ENCODE peak calls at places on chromosomes 2 and 18, in nine cellular contexts. S is hepatocyte, A is GM12864, V is AG04449, I is uterus, R is AG09309, L is B cell, G is GM13977, O is MM.1S. H is an unnamed sample.

GRCh38 chr18:55078289-55078916 is 119.1 kb upstream of the CCDC68 start:
- DNase-seq in R (no peak), V (no peak), O (no peak), L (no peak), A (no peak), G (no peak), I (no peak), S (no peak), H (no peak)

GRCh38 chr2:215920244-215921100 is 92.9 kb downstream of the MREG start:
- DNase-seq in O (peak), L (peak), A (peak), S (peak), G (peak), R (peak), V (peak), I (peak), H (peak)

GRCh38 chr2:230319211-230319862 is 7.7 kb upstream of the SP140L start:
- DNase-seq in O (peak), V (no peak), A (peak), G (peak), I (no peak), L (peak), S (no peak), R (no peak), H (peak)

GRCh38 chr18:48836806-48837615 is 113.8 kb downstream of the SMAD7 start:
- DNase-seq in L (no peak), R (no peak), G (no peak), A (no peak), V (no peak), S (no peak), I (no peak), O (no peak), H (no peak)

GRCh38 chr2:29573602-29574001 is 347.8 kb downstream of the ALK start:
- DNase-seq in R (no peak), V (no peak), O (no peak), A (no peak), S (no peak), I (no peak), G (no peak), L (no peak), H (no peak)

GRCh38 chr2:62578837-62579640 is 73.0 kb upstream of the TMEM17 start:
- DNase-seq in A (no peak), S (no peak), I (no peak), O (peak), R (peak), V (peak), G (no peak), L (no peak), H (no peak)

GRCh38 chr2:88543541-88544057 is 83.7 kb downstream of the EIF2AK3 start:
- DNase-seq in I (no peak), O (no peak), R (no peak), A (no peak), S (no peak), V (no peak), L (no peak), G (no peak), H (no peak)

GRCh38 chr2:71756280-71756906 is 303.0 kb downstream of the DYSF start:
- DNase-seq in I (no peak), A (no peak), L (no peak), G (no peak), V (no peak), S (no peak), O (no peak), R (peak), H (no peak)

GRCh38 chr2:172462393-172463381 is 35.3 kb downstream of the ITGA6 start:
- DNase-seq in G (no peak), R (no peak), O (peak), L (peak), V (no peak), S (no peak), I (no peak), A (no peak), H (peak)

GRCh38 chr2:200713704-200714064 is 98.0 kb upstream of the BZW1 start:
- DNase-seq in A (no peak), I (no peak), L (no peak), S (no peak), O (no peak), V (no peak), G (no peak), R (no peak), H (no peak)

GRCh38 chr2:166448106-166448505 is 45.9 kb downstream of the SCN7A start:
- DNase-seq in I (no peak), V (no peak), R (no peak), G (no peak), O (no peak), L (no peak), A (no peak), S (no peak), H (no peak)

GRCh38 chr2:216221806-216222205 is 112.7 kb downstream of the XRCC5 start:
- DNase-seq in R (no peak), L (no peak), G (no peak), I (no peak), O (no peak), V (no peak), S (no peak), A (no peak), H (no peak)

GRCh38 chr2:55693181-55694125 is at the start of gene PNPT1:
- DNase-seq in A (peak), V (peak), O (peak), S (peak), L (peak), G (peak), R (peak), I (peak), H (peak)

GRCh38 chr2:230762317-230762896 is 49.8 kb downstream of the CAB39 start:
- DNase-seq in A (no peak), O (peak), V (no peak), S (peak), I (no peak), G (no peak), R (no peak), L (peak), H (peak)

GRCh38 chr2:3633089-3633981 is 24.7 kb upstream of the ALLC start:
- DNase-seq in A (no peak), O (no peak), R (no peak), S (no peak), I (no peak), L (no peak), V (no peak), G (no peak), H (no peak)

GRCh38 chr2:149451417-149452165 is 121.2 kb downstream of the LYPD6 start:
- DNase-seq in O (no peak), R (no peak), V (no peak), G (no peak), A (no peak), S (no peak), L (no peak), I (no peak), H (peak)

GRCh38 chr2:188278388-188279092 is 13.1 kb upstream of the GULP1 start:
- DNase-seq in O (no peak), I (no peak), R (no peak), A (no peak), S (no peak), G (no peak), V (no peak), L (no peak), H (no peak)

GRCh38 chr18:26293982-26294381 is 67.7 kb downstream of the TAF4B start:
- DNase-seq in S (no peak), A (no peak), R (no peak), V (no peak), I (no peak), O (no peak), G (no peak), L (no peak), H (no peak)

GRCh38 chr2:113888641-113889470 is 1.0 kb upstream of the ACTR3 start:
- DNase-seq in L (no peak), O (no peak), V (no peak), R (no peak), S (peak), I (no peak), G (no peak), A (no peak), H (no peak)

GRCh38 chr18:63339920-63340484 is 20.4 kb upstream of the BCL2 start:
- DNase-seq in S (peak), A (no peak), G (no peak), L (peak), I (peak), V (no peak), O (peak), R (no peak), H (no peak)

GRCh38 chr2:31347319-31347718 is 67.2 kb downstream of the XDH start:
- DNase-seq in A (no peak), R (no peak), G (no peak), V (no peak), S (no peak), I (no peak), O (no peak), L (no peak), H (no peak)

GRCh38 chr2:162509288-162509968 is 165.5 kb downstream of the GCA start:
- DNase-seq in S (no peak), R (no peak), V (no peak), A (no peak), O (no peak), L (no peak), I (no peak), G (no peak), H (no peak)

GRCh38 chr2:5125017-5125730 is 567.0 kb upstream of the SOX11 start:
- DNase-seq in R (no peak), I (no peak), L (no peak), A (no peak), G (no peak), V (no peak), S (no peak), O (no peak), H (no peak)

GRCh38 chr18:6557052-6557451 is 142.3 kb upstream of the L3MBTL4 start:
- DNase-seq in G (no peak), L (no peak), R (no peak), S (peak), I (no peak), V (no peak), A (no peak), O (no peak), H (no peak)

GRCh38 chr2:37652199-37652640 is 19.2 kb downstream of the CDC42EP3 start:
- DNase-seq in L (peak), G (no peak), I (peak), O (peak), R (peak), S (no peak), V (no peak), A (no peak), H (peak)

DNA sequence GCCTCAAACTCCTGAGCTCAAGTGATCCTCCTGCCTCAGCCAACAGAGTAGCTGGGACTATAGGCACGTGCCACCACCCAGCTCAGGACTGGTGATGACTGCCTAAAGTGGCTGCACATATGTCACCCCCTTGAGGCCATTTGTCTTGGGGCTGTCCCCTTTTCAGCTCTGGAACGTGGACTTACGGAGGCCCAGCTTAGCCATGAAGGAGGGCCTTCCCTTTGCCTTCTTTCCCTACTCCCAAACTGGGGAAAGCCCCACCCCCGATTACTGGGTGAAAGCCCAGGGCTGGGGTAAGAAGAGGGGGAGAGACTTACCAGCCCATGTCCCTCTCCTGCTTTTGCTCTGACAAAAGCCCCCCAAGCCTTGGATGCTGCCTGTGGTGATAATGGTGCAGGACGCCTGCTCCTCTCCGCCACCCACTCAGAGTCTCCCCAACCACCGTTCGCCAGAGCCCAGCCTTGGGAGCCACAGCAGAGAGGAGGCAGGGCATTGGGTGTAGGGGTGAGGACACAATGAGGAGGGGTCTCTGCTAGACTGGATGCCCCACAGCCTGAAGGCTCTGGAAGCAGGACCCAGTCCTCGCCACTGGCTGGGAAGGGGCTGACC is 2.5 kb upstream of the DUSP2 start:
- DNase-seq in S (no peak), O (no peak), A (no peak), L (peak), R (no peak), V (no peak), I (peak), G (peak), H (no peak)
- TF ChIP-seq CTCF in S (no peak), O (no peak), A (no peak), L (no peak), R (no peak), V (no peak), I (no peak), G (no peak), H (no peak)

DNA sequence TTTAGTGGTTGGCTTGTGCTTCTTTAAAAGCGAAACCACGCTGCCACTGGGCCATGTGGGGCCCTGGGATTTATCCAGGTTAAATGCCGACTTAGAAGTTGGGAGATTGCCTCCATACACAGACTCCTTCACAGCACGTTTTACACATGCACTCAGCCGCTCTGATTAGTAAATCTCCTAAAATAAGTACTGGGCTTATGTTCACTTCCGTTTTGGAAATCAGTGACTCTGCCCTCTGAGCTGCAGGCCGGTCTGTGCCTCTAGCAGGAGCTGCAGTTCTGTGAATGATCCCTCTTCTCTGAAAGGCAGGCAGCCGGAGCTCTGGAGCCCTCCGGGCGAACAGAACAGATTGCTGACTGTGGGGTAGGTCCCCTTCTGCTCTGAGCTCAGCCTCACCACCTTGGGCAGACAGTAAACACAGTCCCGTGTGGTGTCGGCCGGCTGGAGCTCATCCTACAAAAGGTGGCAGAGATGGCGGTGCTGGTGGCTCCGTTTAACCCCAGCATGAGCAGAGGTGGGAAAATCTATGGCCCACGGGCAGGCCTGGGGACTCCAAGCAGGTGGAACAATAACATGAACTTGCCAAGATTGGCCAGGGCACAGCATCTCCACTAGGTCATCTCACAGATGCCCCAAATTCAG is 9.8 kb upstream of the RAB17 start:
- DNase-seq in A (no peak), I (peak), O (peak), G (no peak), S (peak), V (peak), R (peak), L (no peak), H (no peak)
- TF ChIP-seq CTCF in A (no peak), I (peak), O (peak), G (no peak), S (peak), V (peak), R (peak), L (no peak), H (no peak)

DNA sequence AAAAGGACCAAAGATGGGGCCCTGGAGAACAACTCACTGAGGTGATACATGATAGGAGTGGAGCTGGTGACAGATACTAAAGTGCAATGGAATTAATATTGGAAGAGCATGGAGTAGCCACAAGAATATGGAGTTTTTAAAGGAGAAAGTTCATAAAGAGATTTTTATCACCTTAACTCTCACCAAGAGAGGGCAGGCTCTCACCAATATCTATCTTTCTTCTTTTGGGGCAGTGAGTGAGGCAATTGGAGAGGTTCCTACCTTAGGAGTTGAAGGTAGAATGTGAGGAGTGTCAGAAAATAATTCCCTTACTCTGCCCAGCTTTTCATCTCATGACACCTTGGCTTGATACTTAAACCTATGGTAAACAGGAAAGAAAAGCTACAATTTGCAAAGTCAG is 233.7 kb upstream of the CWC22 start:
- DNase-seq in G (no peak), S (peak), R (no peak), L (peak), V (no peak), A (no peak), I (no peak), O (no peak), H (no peak)
- TF ChIP-seq CTCF in G (peak), S (peak), R (peak), L (peak), V (peak), A (peak), I (no peak), O (peak), H (no peak)

DNA sequence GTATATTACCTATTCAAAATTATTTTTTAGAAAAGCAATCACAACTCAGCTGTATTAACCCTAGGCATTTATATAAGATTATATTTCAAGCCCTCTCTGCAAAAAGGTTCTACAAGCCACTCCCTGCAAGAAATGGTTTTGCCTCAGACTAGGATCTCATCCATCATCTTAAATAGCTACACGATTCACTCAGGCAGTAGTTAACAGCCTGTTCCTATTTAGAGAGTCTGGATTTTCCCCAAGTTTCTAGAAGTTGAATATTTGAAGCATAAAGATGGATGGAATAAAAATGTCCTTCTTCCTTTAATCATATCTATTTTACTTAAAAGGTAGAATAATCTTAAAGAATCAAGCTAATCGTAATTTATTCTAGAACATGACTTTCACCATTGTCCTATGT is 167.1 kb upstream of the STK17B start:
- DNase-seq in O (no peak), V (no peak), I (no peak), R (no peak), S (no peak), G (no peak), L (no peak), A (no peak), H (no peak)
- TF ChIP-seq CTCF in O (no peak), V (no peak), I (no peak), R (no peak), S (no peak), G (no peak), L (no peak), A (no peak), H (no peak)

GRCh38 chr2:117967981-117968723 is 45.7 kb downstream of the CCDC93 start:
- DNase-seq in S (no peak), G (no peak), O (no peak), R (no peak), V (no peak), A (no peak), L (no peak), I (no peak), H (no peak)
- TF ChIP-seq CTCF in S (no peak), G (no peak), O (no peak), R (no peak), V (no peak), A (no peak), L (no peak), I (no peak), H (no peak)

GRCh38 chr2:151437630-151438029 is 27.9 kb downstream of the RIF1 start:
- DNase-seq in L (peak), O (peak), G (peak), R (no peak), I (no peak), A (no peak), V (no peak), S (peak), H (peak)
- TF ChIP-seq CTCF in L (peak), O (peak), G (peak), R (peak), I (peak), A (peak), V (no peak), S (peak), H (peak)

GRCh38 chr2:166382-166781 is 97.5 kb downstream of the SH3YL1 start:
- DNase-seq in R (no peak), I (peak), S (no peak), O (no peak), G (no peak), L (no peak), A (no peak), V (no peak), H (no peak)

GRCh38 chr2:175153-175786 is 88.6 kb downstream of the SH3YL1 start:
- DNase-seq in G (no peak), L (no peak), O (no peak), R (no peak), S (no peak), I (peak), A (no peak), V (no peak), H (no peak)

GRCh38 chr2:165530-165929 is 98.3 kb downstream of the SH3YL1 start:
- DNase-seq in R (no peak), S (no peak), G (no peak), A (no peak), I (no peak), O (no peak), L (no peak), V (no peak), H (no peak)

DNA sequence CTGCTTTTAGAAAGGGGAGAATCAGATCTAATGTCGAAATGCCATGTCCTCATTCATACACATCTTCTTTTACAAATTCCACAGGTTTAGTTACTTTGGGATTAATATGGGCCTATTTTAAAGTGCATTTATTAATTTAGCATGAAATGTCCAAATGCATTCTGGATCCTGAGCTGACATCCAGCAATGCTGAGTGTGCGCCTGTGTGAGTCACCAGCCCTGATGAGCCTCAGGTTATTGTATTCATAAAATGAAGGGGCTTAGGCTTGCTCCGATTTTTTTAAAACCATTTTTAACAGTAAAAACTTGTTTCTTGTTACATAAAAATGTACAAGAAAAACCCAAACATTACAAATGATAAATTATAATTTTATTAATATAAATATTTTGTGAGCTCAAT is 94.1 kb downstream of the SH3YL1 start:
- DNase-seq in G (no peak), V (no peak), A (no peak), S (no peak), L (no peak), I (no peak), O (no peak), R (no peak), H (no peak)
- TF ChIP-seq CTCF in G (no peak), V (no peak), A (no peak), S (no peak), L (no peak), I (no peak), O (no peak), R (no peak), H (no peak)

GRCh38 chr2:95053543-95053942 is 28.0 kb downstream of the MAL start:
- DNase-seq in S (no peak), G (no peak), V (no peak), L (no peak), I (no peak), A (no peak), R (no peak), O (no peak), H (no peak)
- TF ChIP-seq CTCF in S (no peak), G (peak), V (no peak), L (no peak), I (no peak), A (peak), R (no peak), O (peak), H (peak)

DNA sequence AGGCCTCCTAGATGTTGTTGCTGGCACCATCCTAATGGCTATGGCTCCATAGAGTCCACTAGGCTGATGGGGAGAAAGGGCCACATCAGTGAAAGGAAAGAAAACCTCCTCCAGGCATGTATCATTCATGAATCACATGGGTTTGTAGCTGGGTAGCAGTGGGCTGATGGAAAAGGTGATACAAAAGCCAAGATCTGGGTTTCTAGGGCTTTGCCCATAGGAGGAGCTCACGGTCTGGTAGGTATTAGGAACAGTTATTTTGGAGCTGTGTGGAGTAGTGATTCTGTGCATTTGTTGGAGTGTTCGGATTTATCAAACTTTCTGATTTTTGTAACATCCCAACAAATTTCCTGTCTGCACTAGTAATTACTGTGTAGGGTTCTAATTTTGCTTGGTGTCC is 259.2 kb downstream of the SLC4A3 start:
- DNase-seq in S (no peak), L (no peak), I (no peak), R (no peak), G (no peak), A (no peak), V (no peak), O (no peak), H (no peak)
- TF ChIP-seq CTCF in S (no peak), L (no peak), I (no peak), R (peak), G (no peak), A (no peak), V (peak), O (no peak), H (no peak)

H was measured in GM10248.